ENCODE peak calls at places on chromosome 9, in nine cellular contexts. E, R, B, S, Y, J, D, P and V are unnamed samples.

GRCh38 chr9:112044183-112044582 is 130.9 kb downstream of the SUSD1 start:
- DNase-seq in E (peak), R (no peak), B (no peak), S (no peak), Y (no peak), J (no peak), D (no peak), P (no peak), V (no peak)

GRCh38 chr9:99244300-99245260 is 22.5 kb downstream of the SEC61B start:
- DNase-seq in E (no peak), R (no peak), B (no peak), S (no peak), Y (no peak), J (no peak), D (no peak), P (no peak), V (no peak)

GRCh38 chr9:114968710-114969109 is 38.3 kb upstream of the TNFSF8 start:
- DNase-seq in E (peak), R (peak), B (no peak), S (no peak), Y (peak), J (peak), D (peak), P (no peak), V (peak)

GRCh38 chr9:136231478-136232297 is 13.9 kb downstream of the QSOX2 start:
- DNase-seq in E (no peak), R (no peak), B (no peak), S (no peak), Y (no peak), J (no peak), D (no peak), P (no peak), V (no peak)

GRCh38 chr9:127392166-127392565 is 4.8 kb upstream of the SLC2A8 start:
- DNase-seq in E (no peak), R (no peak), B (no peak), S (no peak), Y (no peak), J (no peak), D (no peak), P (no peak), V (no peak)

GRCh38 chr9:109295475-109296110 is 25.3 kb downstream of the EPB41L4B start:
- DNase-seq in E (no peak), R (no peak), B (no peak), S (no peak), Y (no peak), J (no peak), D (no peak), P (no peak), V (no peak)

GRCh38 chr9:129732946-129733631 is 19.8 kb downstream of the PTGES start:
- DNase-seq in E (no peak), R (no peak), B (no peak), S (no peak), Y (no peak), J (no peak), D (no peak), P (no peak), V (no peak)

GRCh38 chr9:81456431-81456970 is 232.8 kb downstream of the TLE1 start:
- DNase-seq in E (peak), R (peak), B (no peak), S (no peak), Y (peak), J (no peak), D (peak), P (no peak), V (no peak)

GRCh38 chr9:37503736-37504135 is 18.0 kb downstream of the POLR1E start:
- DNase-seq in E (no peak), R (no peak), B (no peak), S (no peak), Y (peak), J (no peak), D (peak), P (no peak), V (no peak)

GRCh38 chr9:69535911-69536310 is 136.3 kb downstream of the APBA1 start:
- DNase-seq in E (no peak), R (peak), B (no peak), S (no peak), Y (peak), J (no peak), D (no peak), P (no peak), V (no peak)

GRCh38 chr9:96148634-96149138 is 153.3 kb downstream of the HSD17B3 start:
- DNase-seq in E (no peak), R (no peak), B (no peak), S (no peak), Y (no peak), J (no peak), D (no peak), P (no peak), V (no peak)

GRCh38 chr9:86549434-86549833 is 195.2 kb upstream of the TUT7 start:
- DNase-seq in E (peak), R (peak), B (no peak), S (no peak), Y (peak), J (peak), D (no peak), P (no peak), V (no peak)

GRCh38 chr9:133604856-133605255 is 4.3 kb downstream of the FAM163B start:
- DNase-seq in E (no peak), R (no peak), B (no peak), S (no peak), Y (no peak), J (no peak), D (no peak), P (no peak), V (no peak)

GRCh38 chr9:91775011-91775707 is 174.9 kb downstream of the ROR2 start:
- DNase-seq in E (no peak), R (peak), B (peak), S (peak), Y (peak), J (no peak), D (peak), P (peak), V (peak)

GRCh38 chr9:130177898-130178805 is 5.9 kb downstream of the NCS1 start:
- DNase-seq in E (no peak), R (no peak), B (no peak), S (no peak), Y (peak), J (no peak), D (no peak), P (no peak), V (no peak)

GRCh38 chr9:89428901-89429890 is 68.7 kb downstream of the SEMA4D start:
- DNase-seq in E (no peak), R (no peak), B (peak), S (peak), Y (no peak), J (no peak), D (no peak), P (no peak), V (no peak)

GRCh38 chr9:37371565-37372464 is 50.7 kb upstream of the GRHPR start:
- DNase-seq in E (no peak), R (peak), B (no peak), S (no peak), Y (peak), J (peak), D (no peak), P (no peak), V (no peak)